ENCODE peak calls at places on chromosomes 16 and 17, in nine cellular contexts. K is A549, C is fibroblast of pulmonary artery, O is uterus, A is left ventricle myocardium inferior, W is A673, E is fibroblast of mammary gland, Y is bronchial epithelial cell, Z is keratinocyte. B is an unnamed sample.

GRCh38 chr16:15613676-15614075 is 29.3 kb downstream of the MARF1 start:
- DNase-seq in K (no peak), C (no peak), O (no peak), A (no peak), W (no peak), E (no peak), Y (peak), Z (no peak), B (no peak)

GRCh38 chr17:66548158-66548557 is 245.7 kb downstream of the PRKCA start:
- DNase-seq in K (no peak), C (no peak), O (no peak), A (no peak), W (no peak), E (peak), Y (no peak), Z (no peak), B (no peak)

GRCh38 chr17:33494156-33494555 is 201.1 kb upstream of the ASIC2 start:
- DNase-seq in K (no peak), C (peak), O (no peak), A (no peak), W (no peak), E (peak), Y (no peak), Z (no peak), B (no peak)

GRCh38 chr17:63042443-63042842 is 76.4 kb downstream of the TANC2 start:
- DNase-seq in K (no peak), C (no peak), O (no peak), A (no peak), W (no peak), E (no peak), Y (no peak), Z (no peak), B (no peak)

GRCh38 chr16:46751381-46751780 is 3.2 kb upstream of the MYLK3 start:
- DNase-seq in K (no peak), C (no peak), O (no peak), A (no peak), W (no peak), E (no peak), Y (no peak), Z (no peak), B (no peak)

GRCh38 chr16:85222151-85222863 is 110.0 kb upstream of the CIBAR2 start:
- DNase-seq in K (no peak), C (no peak), O (no peak), A (no peak), W (peak), E (no peak), Y (no peak), Z (no peak), B (no peak)

GRCh38 chr16:69451166-69451565 is 26.7 kb downstream of the CYB5B start:
- DNase-seq in K (peak), C (no peak), O (no peak), A (no peak), W (no peak), E (no peak), Y (no peak), Z (no peak), B (no peak)

GRCh38 chr17:74770498-74771318 is 5.4 kb downstream of the NAT9 start:
- DNase-seq in K (peak), C (peak), O (no peak), A (peak), W (no peak), E (peak), Y (peak), Z (no peak), B (no peak)

GRCh38 chr16:86962259-86962658 is 354.9 kb downstream of the C16orf95 start:
- DNase-seq in K (no peak), C (no peak), O (no peak), A (no peak), W (no peak), E (no peak), Y (no peak), Z (no peak), B (no peak)

GRCh38 chr16:50616883-50617629 is 64.1 kb downstream of the SNX20 start:
- DNase-seq in K (no peak), C (no peak), O (no peak), A (no peak), W (no peak), E (no peak), Y (no peak), Z (no peak), B (no peak)

GRCh38 chr16:20944861-20945390 is 44.4 kb downstream of the LYRM1 start:
- DNase-seq in K (no peak), C (peak), O (no peak), A (no peak), W (peak), E (peak), Y (peak), Z (no peak), B (peak)

GRCh38 chr17:62666801-62667591 is 39.5 kb downstream of the MRC2 start:
- DNase-seq in K (no peak), C (no peak), O (no peak), A (no peak), W (no peak), E (no peak), Y (no peak), Z (no peak), B (no peak)

GRCh38 chr17:13563916-13564315 is 37.8 kb downstream of the HS3ST3A1 start:
- DNase-seq in K (no peak), C (no peak), O (no peak), A (no peak), W (no peak), E (no peak), Y (no peak), Z (no peak), B (no peak)

GRCh38 chr16:27174007-27174406 is 29.3 kb upstream of the KDM8 start:
- DNase-seq in K (no peak), C (no peak), O (no peak), A (no peak), W (no peak), E (no peak), Y (no peak), Z (no peak), B (no peak)

GRCh38 chr17:81551458-81552243 is 502 bp downstream of the FAAP100 start:
- DNase-seq in K (peak), C (no peak), O (no peak), A (no peak), W (no peak), E (peak), Y (no peak), Z (no peak), B (no peak)

GRCh38 chr16:84061236-84061830 is 18.7 kb upstream of the SLC38A8 start:
- DNase-seq in K (no peak), C (no peak), O (no peak), A (no peak), W (no peak), E (no peak), Y (no peak), Z (no peak), B (no peak)

GRCh38 chr16:75289189-75289588 is 37.8 kb upstream of the BCAR1 start:
- DNase-seq in K (no peak), C (peak), O (no peak), A (no peak), W (no peak), E (peak), Y (peak), Z (no peak), B (no peak)

GRCh38 chr16:80794071-80794470 is 10.3 kb downstream of the CDYL2 start:
- DNase-seq in K (no peak), C (no peak), O (no peak), A (no peak), W (no peak), E (no peak), Y (no peak), Z (no peak), B (no peak)

GRCh38 chr17:58232707-58233156 is 5.7 kb upstream of the LPO start:
- DNase-seq in K (peak), C (peak), O (no peak), A (no peak), W (peak), E (peak), Y (peak), Z (peak), B (peak)

GRCh38 chr17:56973520-56973919 is 4.4 kb upstream of the SCPEP1 start:
- DNase-seq in K (no peak), C (no peak), O (no peak), A (no peak), W (no peak), E (peak), Y (peak), Z (no peak), B (no peak)

DNA sequence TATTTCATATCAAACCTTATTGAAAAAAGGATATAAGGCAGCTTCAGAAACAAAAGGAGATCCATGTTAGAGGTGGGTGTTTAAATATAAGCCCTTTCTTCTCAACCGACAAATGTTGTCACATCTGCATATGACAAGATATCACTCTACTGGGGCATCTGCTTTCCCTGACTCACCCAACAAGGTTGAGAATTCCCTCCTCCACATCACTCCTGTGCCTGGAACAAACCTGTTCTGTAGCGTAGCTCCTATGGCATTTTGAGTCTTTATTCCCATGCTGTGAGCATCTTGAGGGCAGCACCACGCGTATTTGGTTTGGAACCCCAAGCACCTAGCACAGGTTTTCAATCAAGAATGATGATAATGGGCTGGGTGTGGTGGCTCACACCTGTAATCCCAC is 59.4 kb upstream of the ZFHX3 start:
- DNase-seq in K (no peak), C (no peak), O (no peak), A (no peak), W (no peak), E (no peak), Y (no peak), Z (no peak), B (no peak)
- TF ChIP-seq CTCF in K (no peak), C (no peak), O (no peak), A (no peak), W (no peak), E (no peak), Y (no peak), Z (no peak), B (no peak)

GRCh38 chr17:60146206-60146605 is 3.6 kb upstream of the CA4 start:
- DNase-seq in K (no peak), C (no peak), O (no peak), A (no peak), W (no peak), E (no peak), Y (no peak), Z (no peak), B (no peak)

GRCh38 chr17:60139438-60140285 is 10.1 kb upstream of the CA4 start:
- DNase-seq in K (peak), C (peak), O (peak), A (peak), W (peak), E (peak), Y (peak), Z (no peak), B (no peak)

GRCh38 chr17:60145006-60145935 is 4.5 kb upstream of the CA4 start:
- DNase-seq in K (no peak), C (peak), O (no peak), A (no peak), W (no peak), E (no peak), Y (no peak), Z (no peak), B (no peak)

GRCh38 chr17:60141111-60142018 is 8.4 kb upstream of the CA4 start:
- DNase-seq in K (no peak), C (peak), O (no peak), A (no peak), W (no peak), E (no peak), Y (peak), Z (no peak), B (no peak)

DNA sequence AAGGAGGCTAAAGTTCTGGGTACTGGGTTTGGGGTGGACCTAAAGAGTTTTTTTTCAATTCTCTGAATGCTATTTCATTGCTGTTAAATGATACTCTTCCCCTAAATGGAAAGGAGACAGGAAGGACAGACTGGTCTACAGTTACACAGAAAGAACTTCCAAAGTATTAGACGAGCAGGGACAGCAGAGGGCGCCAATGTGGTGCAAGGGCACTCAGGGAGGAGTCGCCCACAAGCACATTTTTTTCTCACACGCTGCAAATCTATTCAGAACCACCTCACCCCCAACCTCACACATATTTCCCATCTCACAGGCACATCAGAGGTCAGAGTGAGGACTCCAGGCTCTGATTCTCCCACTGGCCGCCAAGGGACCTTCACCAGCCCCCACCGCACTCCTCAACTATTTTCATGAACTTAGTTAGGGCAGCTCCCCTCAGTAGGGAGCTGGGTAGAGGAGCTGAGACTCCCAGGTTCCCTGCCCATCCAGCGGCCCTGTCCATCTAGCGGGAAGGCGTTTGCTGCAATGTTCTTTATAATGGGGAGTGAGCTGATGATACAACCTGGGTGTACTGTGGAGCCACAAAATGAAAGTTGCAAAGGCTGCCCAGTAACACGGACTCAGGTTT is 6.8 kb upstream of the CA4 start:
- DNase-seq in K (peak), C (peak), O (peak), A (peak), W (peak), E (peak), Y (peak), Z (peak), B (peak)
- H3K4me3 ChIP-seq in K (peak), C (peak), O (no peak), A (peak), W (peak), E (no peak), Y (no peak), Z (no peak), B (no peak)

GRCh38 chr17:5745091-5745820 is 160.9 kb upstream of the NLRP1 start:
- DNase-seq in K (no peak), C (no peak), O (no peak), A (no peak), W (no peak), E (no peak), Y (no peak), Z (no peak), B (no peak)

GRCh38 chr17:5747964-5748363 is 163.7 kb upstream of the NLRP1 start:
- DNase-seq in K (no peak), C (no peak), O (no peak), A (no peak), W (no peak), E (no peak), Y (no peak), Z (no peak), B (no peak)

GRCh38 chr17:5741810-5742209 is 157.5 kb upstream of the NLRP1 start:
- DNase-seq in K (no peak), C (no peak), O (no peak), A (no peak), W (no peak), E (no peak), Y (no peak), Z (no peak), B (no peak)

DNA sequence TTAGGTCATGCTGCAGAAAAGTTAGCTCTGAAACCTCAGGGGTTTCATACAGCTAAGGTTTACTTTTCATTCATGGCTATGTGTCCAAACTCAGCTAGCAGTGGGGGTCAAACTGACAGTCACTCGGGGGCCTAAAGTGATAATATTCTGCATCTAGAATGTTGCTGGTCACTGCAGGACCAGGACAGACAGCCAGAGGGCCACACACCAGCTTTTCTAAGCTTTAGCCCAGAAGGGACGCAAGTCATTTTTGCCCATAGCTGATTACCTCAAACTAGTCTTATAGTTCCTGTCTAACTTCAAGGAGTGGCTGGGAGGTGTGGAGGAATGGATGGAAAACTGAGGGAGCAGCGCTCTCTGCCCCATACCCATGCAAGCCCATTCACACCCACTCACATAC is 163.0 kb upstream of the NLRP1 start:
- DNase-seq in K (no peak), C (no peak), O (no peak), A (no peak), W (no peak), E (no peak), Y (no peak), Z (no peak), B (no peak)
- TF ChIP-seq CTCF in K (no peak), C (no peak), O (no peak), A (no peak), W (no peak), E (no peak), Y (peak), Z (no peak), B (no peak)

DNA sequence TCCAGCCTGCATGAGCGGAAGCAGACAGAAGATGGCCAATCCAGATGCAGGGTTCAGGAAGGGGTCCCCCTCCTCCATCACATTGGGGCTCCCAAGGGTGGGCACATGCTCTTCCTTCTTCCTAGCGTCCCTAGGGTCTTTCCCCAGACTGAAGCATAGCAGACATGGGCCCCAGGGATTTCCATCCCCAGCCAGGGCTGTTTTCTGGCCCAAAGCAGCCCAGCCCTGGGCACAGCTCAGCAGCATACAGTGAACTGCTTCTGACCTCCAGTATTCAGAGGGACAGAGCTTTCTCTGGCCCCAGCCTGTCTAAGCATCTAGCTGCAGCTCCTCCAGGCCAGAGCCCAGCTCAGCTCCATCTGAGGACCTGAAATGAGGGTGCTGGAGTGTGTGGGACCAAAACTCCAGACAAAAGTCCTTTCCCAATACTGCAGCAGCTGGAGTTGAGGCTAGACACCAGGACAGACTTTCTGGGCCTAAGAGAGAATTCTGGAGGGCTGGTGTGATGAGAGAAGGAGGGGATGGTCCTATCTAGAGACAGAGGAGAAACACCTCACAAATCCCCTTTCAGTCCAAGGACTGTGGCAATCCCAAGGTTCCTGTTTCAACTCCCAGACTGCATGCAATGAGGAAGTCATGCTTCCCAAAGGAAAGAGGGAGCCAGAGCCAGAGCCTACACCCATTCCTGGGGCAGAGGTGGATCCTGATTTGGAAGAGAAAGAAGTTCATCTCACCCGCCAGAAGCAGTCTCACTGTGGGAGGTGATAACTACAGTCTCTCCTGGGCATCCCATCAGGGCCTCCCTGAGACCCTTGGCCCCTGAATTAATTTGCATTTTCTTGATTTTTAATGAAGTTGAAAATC is 4.5 kb upstream of the FOXN1 start:
- DNase-seq in K (no peak), C (no peak), O (no peak), A (no peak), W (no peak), E (no peak), Y (no peak), Z (no peak), B (no peak)
- H3K4me3 ChIP-seq in K (no peak), C (no peak), O (no peak), A (no peak), W (no peak), E (no peak), Y (no peak), Z (no peak), B (no peak)